ENCODE peak calls at places on chromosomes 12 and 14, in seven cellular contexts. V is A673; G is CD8-positive, alpha-beta memory T cell; K is ovary; X is RWPE2; H is A549; Q is WERI-Rb-1. R is an unnamed sample.

GRCh38 chr12:101107032-101107763 is 102.8 kb downstream of the SLC5A8 start:
- DNase-seq in Q (no peak), H (no peak), K (no peak), V (no peak), X (no peak), G (no peak), R (no peak)

GRCh38 chr14:72291908-72292688 is 359.9 kb downstream of the RGS6 start:
- DNase-seq in V (peak; percentile 63), G (no peak), Q (peak; percentile 25), H (peak; percentile 15), K (no peak), X (no peak), R (no peak)

GRCh38 chr12:102631274-102631673 is 150.9 kb upstream of the IGF1 start:
- DNase-seq in G (no peak), V (no peak), H (peak; percentile 15), X (no peak), Q (no peak), K (no peak), R (no peak)

GRCh38 chr14:77139540-77140342 is 1.9 kb downstream of the ZDHHC22 start:
- DNase-seq in X (no peak), K (no peak), H (peak; percentile 89), G (no peak), Q (peak; percentile 73), V (peak; percentile 72), R (peak; percentile 23)

GRCh38 chr14:58299665-58300202 is 1.4 kb downstream of the ARID4A start:
- DNase-seq in H (no peak), Q (peak; percentile 19), K (no peak), G (no peak), V (peak; percentile 26), X (no peak), R (no peak)

GRCh38 chr12:47938093-47938492 is 25.3 kb upstream of the TMEM106C start:
- DNase-seq in K (no peak), Q (no peak), H (no peak), V (peak; percentile 14), G (no peak), X (no peak), R (no peak)

GRCh38 chr12:13428538-13429265 is 232.2 kb downstream of the EMP1 start:
- DNase-seq in Q (no peak), V (peak; percentile 21), K (no peak), G (no peak), H (no peak), X (no peak), R (no peak)

GRCh38 chr14:104119700-104120251 is 18.6 kb upstream of the KIF26A start:
- DNase-seq in K (no peak), V (no peak), Q (no peak), X (peak; percentile 48), H (no peak), G (no peak), R (no peak)

GRCh38 chr12:632102-632696 is 31.0 kb downstream of the NINJ2 start:
- DNase-seq in V (no peak), H (peak; percentile 89), Q (no peak), X (no peak), G (no peak), K (no peak), R (no peak)

GRCh38 chr12:49231881-49232650 is 32.8 kb upstream of the TUBA1C start:
- DNase-seq in X (no peak), Q (peak; percentile 64), V (peak; percentile 28), H (no peak), G (no peak), K (no peak), R (no peak)

DNA sequence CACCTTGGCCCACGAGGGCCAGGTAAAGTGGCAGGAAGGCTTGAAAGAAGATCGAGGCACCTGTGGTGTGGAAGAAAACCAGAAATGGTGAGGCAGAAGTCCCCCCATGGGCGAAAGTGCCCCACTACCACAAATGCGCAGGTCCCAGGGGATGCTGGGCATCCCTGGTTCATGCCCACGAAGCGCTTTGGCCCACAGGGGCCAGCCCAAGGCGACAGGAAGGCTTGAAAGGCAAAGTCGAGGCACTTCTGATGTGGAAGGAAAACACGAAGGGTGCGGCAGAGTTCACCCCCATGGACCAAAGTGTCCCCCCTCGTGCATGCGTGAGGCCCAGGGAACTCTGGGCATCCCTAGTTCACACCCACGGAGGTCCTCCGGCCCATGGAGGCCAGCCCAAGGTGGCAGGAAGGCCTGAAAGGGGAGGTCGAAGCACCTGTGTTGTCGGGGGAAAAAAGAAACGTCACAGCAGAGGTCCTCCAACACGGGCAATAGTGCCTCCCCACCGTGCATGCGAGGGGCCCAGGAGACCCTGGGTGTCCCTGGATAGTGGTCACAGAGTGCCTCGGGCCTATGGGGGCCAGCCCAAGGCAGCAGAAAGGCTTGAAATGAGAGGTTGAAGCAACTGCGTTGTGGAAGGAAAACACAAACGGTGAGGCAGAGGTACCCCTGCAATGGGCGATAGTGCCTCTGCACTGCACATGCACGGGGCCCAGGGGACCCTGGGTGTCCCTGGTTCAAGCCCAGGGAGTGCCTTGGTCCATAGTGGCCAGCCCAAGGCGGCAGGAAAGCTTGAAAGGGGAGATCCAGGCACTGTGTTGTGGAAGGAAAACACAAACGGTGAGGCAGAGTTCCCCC is 373.9 kb downstream of the ALG10 start:
- DNase-seq in Q (peak; percentile 1), H (no peak), V (no peak), X (peak; percentile 31), K (peak; percentile 14), G (no peak), R (no peak)
- H3K9me3 ChIP-seq in Q (peaks cover 2% of the 10 kb centered on the region), H (no peaks in the 10 kb centered on the region), V (peaks cover 19% of the 10 kb centered on the region), X (peaks cover 5% of the 10 kb centered on the region), K (no peaks in the 10 kb centered on the region), G (no peaks in the 10 kb centered on the region), R (no peaks in the 10 kb centered on the region)

GRCh38 chr14:26392498-26392897 is 205.3 kb downstream of the NOVA1 start:
- DNase-seq in H (no peak), K (no peak), G (no peak), Q (no peak), X (no peak), V (no peak), R (no peak)
- H3K9me3 ChIP-seq in H (no peaks in the 10 kb centered on the region), K (no peaks in the 10 kb centered on the region), G (no peaks in the 10 kb centered on the region), Q (no peaks in the 10 kb centered on the region), X (no peaks in the 10 kb centered on the region), V (no peaks in the 10 kb centered on the region), R (no peaks in the 10 kb centered on the region)

GRCh38 chr12:34404377-34405285 is 382.3 kb downstream of the ALG10 start:
- DNase-seq in V (no peak), Q (peak; percentile 1), K (peak; percentile 17), X (peak; percentile 20), H (no peak), G (no peak), R (peak; percentile 4)

GRCh38 chr12:34401659-34402227 is 379.4 kb downstream of the ALG10 start:
- DNase-seq in G (no peak), V (no peak), X (peak; percentile 34), H (no peak), K (no peak), Q (peak; percentile 1), R (no peak)

GRCh38 chr12:34403706-34404376 is 381.5 kb downstream of the ALG10 start:
- DNase-seq in G (no peak), V (no peak), H (no peak), K (peak; percentile 19), X (peak; percentile 28), Q (no peak), R (no peak)

GRCh38 chr12:34402228-34402898 is 380.1 kb downstream of the ALG10 start:
- DNase-seq in X (peak; percentile 31), V (no peak), H (no peak), Q (peak; percentile 0), K (peak; percentile 19), G (no peak), R (no peak)

DNA sequence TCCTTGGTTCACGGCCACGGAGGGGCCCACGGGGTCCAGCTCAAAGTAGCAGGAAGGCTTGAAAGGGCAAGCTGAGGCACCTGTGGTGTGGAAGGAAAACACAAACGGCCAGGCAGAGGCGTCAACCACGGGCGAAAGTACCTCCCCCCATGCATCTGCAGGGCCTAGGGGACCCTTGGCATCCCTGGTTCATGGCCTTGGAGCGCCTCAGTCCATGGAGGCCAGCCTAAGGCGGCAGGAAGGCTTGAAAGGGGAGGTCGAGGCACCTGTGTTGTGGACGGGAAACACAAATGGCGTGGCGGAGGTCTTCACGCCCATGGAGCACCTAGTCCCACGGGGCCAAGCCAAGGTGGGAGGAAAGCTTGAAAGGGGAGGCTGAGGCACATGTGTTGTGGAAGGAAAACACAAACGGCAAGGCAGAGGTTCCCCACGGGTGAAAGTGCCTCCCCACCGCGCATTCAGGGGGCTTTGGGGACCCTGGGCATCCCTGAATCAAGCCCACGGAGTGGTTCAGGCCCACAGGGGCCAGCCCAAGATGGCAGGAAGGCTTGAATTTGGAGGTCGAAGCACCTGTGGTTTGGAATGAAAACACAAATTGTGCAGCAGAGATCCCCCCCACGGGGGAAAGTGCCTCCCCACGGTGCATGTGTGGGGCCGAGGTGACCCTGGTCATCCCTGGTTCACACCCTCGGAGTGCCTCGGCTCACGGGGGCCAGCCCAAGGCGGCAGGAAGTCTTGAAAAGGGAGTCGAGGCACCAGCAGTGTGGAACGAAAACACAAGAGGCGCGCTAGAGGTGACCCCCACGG is 380.8 kb downstream of the ALG10 start:
- DNase-seq in H (no peak), X (peak; percentile 37), V (no peak), G (no peak), Q (peak; percentile 0), K (peak; percentile 13), R (no peak)
- H3K9me3 ChIP-seq in H (peaks cover 9% of the 10 kb centered on the region), X (peaks cover 11% of the 10 kb centered on the region), V (peaks cover 42% of the 10 kb centered on the region), G (peaks cover 8% of the 10 kb centered on the region), Q (peaks cover 7% of the 10 kb centered on the region), K (no peaks in the 10 kb centered on the region), R (peaks cover 4% of the 10 kb centered on the region)

GRCh38 chr12:53738834-53739284 is 11.6 kb upstream of the CALCOCO1 start:
- DNase-seq in G (no peak), K (no peak), X (no peak), Q (no peak), V (no peak), H (no peak), R (no peak)
- H3K9me3 ChIP-seq in G (no peaks in the 10 kb centered on the region), K (no peaks in the 10 kb centered on the region), X (no peaks in the 10 kb centered on the region), Q (no peaks in the 10 kb centered on the region), V (no peaks in the 10 kb centered on the region), H (no peaks in the 10 kb centered on the region), R (peaks cover 2% of the 10 kb centered on the region)

GRCh38 chr12:71638499-71638898 is 25.1 kb downstream of the ZFC3H1 start:
- DNase-seq in G (no peak), H (no peak), V (no peak), Q (no peak), X (no peak), K (no peak), R (no peak)
- H3K9me3 ChIP-seq in G (no peaks in the 10 kb centered on the region), H (no peaks in the 10 kb centered on the region), V (no peaks in the 10 kb centered on the region), Q (no peaks in the 10 kb centered on the region), X (no peaks in the 10 kb centered on the region), K (no peaks in the 10 kb centered on the region), R (no peaks in the 10 kb centered on the region)

DNA sequence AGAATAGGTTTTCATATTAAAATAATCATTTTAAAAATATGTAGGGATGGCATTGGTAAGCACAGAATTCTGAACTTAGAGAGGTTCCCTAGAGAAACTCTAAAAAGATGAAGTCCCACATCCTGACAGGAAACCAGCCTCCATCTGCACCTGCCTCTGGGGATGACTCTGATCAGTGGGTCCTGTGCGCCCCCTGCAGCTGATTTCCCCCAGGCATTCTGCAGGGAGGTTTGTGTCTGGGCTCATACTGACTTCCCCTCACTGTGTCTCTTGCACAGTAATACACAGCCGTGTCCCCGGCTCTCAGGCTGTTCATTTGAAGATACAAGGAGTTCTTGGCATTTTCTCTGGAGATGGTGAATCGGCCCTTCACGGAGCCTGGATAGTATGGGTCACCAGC is 602.9 kb downstream of the TMEM121 start:
- DNase-seq in Q (no peak), K (no peak), X (no peak), H (no peak), V (peak; percentile 7), G (no peak), R (no peak)
- H3K9me3 ChIP-seq in Q (no peaks in the 10 kb centered on the region), K (no peaks in the 10 kb centered on the region), X (no peaks in the 10 kb centered on the region), H (no peaks in the 10 kb centered on the region), V (no peaks in the 10 kb centered on the region), G (no peaks in the 10 kb centered on the region), R (no peaks in the 10 kb centered on the region)

R was measured in T-helper 17 cell.